ENCODE peak calls at places on chromosomes 11 and 22, in five cellular contexts. One of them, this sample, is unnamed.

GRCh38 chr11:13007702-13008435 is 1.2 kb upstream of the RASSF10 start:
- DNase-seq in body of pancreas: peak; percentile 35
- DNase-seq in non-pigmented ciliary epithelial cell: no peak
- DNase-seq in HTR-8/SVneo: no peak
- DNase-seq in stimulated activated CD4-positive, alpha-beta T cell treated with anti-CD3 and anti-CD28 coated beads, Interleukin-4, amount 100 ng/mL, for 24 hours: no peak
- DNase-seq in this sample: no peak

GRCh38 chr11:116519499-116519898 is 253.3 kb downstream of the BUD13 start:
- DNase-seq in body of pancreas: no peak
- DNase-seq in non-pigmented ciliary epithelial cell: no peak
- DNase-seq in HTR-8/SVneo: no peak
- DNase-seq in stimulated activated CD4-positive, alpha-beta T cell treated with anti-CD3 and anti-CD28 coated beads, Interleukin-4, amount 100 ng/mL, for 24 hours: no peak
- DNase-seq in this sample: no peak

GRCh38 chr11:128407962-128408361 is 179.4 kb downstream of the ETS1 start:
- DNase-seq in body of pancreas: no peak
- DNase-seq in non-pigmented ciliary epithelial cell: peak; percentile 45
- DNase-seq in HTR-8/SVneo: no peak
- DNase-seq in stimulated activated CD4-positive, alpha-beta T cell treated with anti-CD3 and anti-CD28 coated beads, Interleukin-4, amount 100 ng/mL, for 24 hours: no peak
- DNase-seq in this sample: no peak

GRCh38 chr11:116328851-116329250 is 443.9 kb downstream of the BUD13 start:
- DNase-seq in body of pancreas: no peak
- DNase-seq in non-pigmented ciliary epithelial cell: no peak
- DNase-seq in HTR-8/SVneo: no peak
- DNase-seq in stimulated activated CD4-positive, alpha-beta T cell treated with anti-CD3 and anti-CD28 coated beads, Interleukin-4, amount 100 ng/mL, for 24 hours: no peak
- DNase-seq in this sample: no peak

GRCh38 chr22:49884503-49885260 is 31.0 kb downstream of the ZBED4 start:
- DNase-seq in body of pancreas: no peak
- DNase-seq in non-pigmented ciliary epithelial cell: no peak
- DNase-seq in HTR-8/SVneo: no peak
- DNase-seq in stimulated activated CD4-positive, alpha-beta T cell treated with anti-CD3 and anti-CD28 coated beads, Interleukin-4, amount 100 ng/mL, for 24 hours: no peak
- DNase-seq in this sample: no peak

GRCh38 chr11:12727556-12728070 is 53.4 kb downstream of the TEAD1 start:
- DNase-seq in body of pancreas: no peak
- DNase-seq in non-pigmented ciliary epithelial cell: peak; percentile 48
- DNase-seq in HTR-8/SVneo: no peak
- DNase-seq in stimulated activated CD4-positive, alpha-beta T cell treated with anti-CD3 and anti-CD28 coated beads, Interleukin-4, amount 100 ng/mL, for 24 hours: no peak
- DNase-seq in this sample: no peak

GRCh38 chr11:66820921-66821320 is 22.3 kb upstream of the RCE1 start:
- DNase-seq in body of pancreas: no peak
- DNase-seq in non-pigmented ciliary epithelial cell: no peak
- DNase-seq in HTR-8/SVneo: no peak
- DNase-seq in stimulated activated CD4-positive, alpha-beta T cell treated with anti-CD3 and anti-CD28 coated beads, Interleukin-4, amount 100 ng/mL, for 24 hours: no peak
- DNase-seq in this sample: no peak

GRCh38 chr11:125902927-125903752 is at the start of gene PUS3:
- DNase-seq in body of pancreas: peak; percentile 93
- DNase-seq in non-pigmented ciliary epithelial cell: no peak
- DNase-seq in HTR-8/SVneo: peak; percentile 84
- DNase-seq in stimulated activated CD4-positive, alpha-beta T cell treated with anti-CD3 and anti-CD28 coated beads, Interleukin-4, amount 100 ng/mL, for 24 hours: peak; percentile 91
- DNase-seq in this sample: no peak

GRCh38 chr11:9758676-9759518 is 95.0 kb downstream of the SWAP70 start:
- DNase-seq in body of pancreas: peak; percentile 78
- DNase-seq in non-pigmented ciliary epithelial cell: no peak
- DNase-seq in HTR-8/SVneo: peak; percentile 74
- DNase-seq in stimulated activated CD4-positive, alpha-beta T cell treated with anti-CD3 and anti-CD28 coated beads, Interleukin-4, amount 100 ng/mL, for 24 hours: peak; percentile 58
- DNase-seq in this sample: no peak

GRCh38 chr22:47618611-47619010 is 856.2 kb downstream of the TBC1D22A start:
- DNase-seq in body of pancreas: no peak
- DNase-seq in non-pigmented ciliary epithelial cell: no peak
- DNase-seq in HTR-8/SVneo: no peak
- DNase-seq in stimulated activated CD4-positive, alpha-beta T cell treated with anti-CD3 and anti-CD28 coated beads, Interleukin-4, amount 100 ng/mL, for 24 hours: no peak
- DNase-seq in this sample: no peak

GRCh38 chr11:104663190-104664140 is 234.8 kb downstream of the CASP12 start:
- DNase-seq in body of pancreas: no peak
- DNase-seq in non-pigmented ciliary epithelial cell: no peak
- DNase-seq in HTR-8/SVneo: no peak
- DNase-seq in stimulated activated CD4-positive, alpha-beta T cell treated with anti-CD3 and anti-CD28 coated beads, Interleukin-4, amount 100 ng/mL, for 24 hours: no peak
- DNase-seq in this sample: no peak

GRCh38 chr11:304915-305833 is 2.4 kb upstream of the IFITM2 start:
- DNase-seq in body of pancreas: peak; percentile 74
- DNase-seq in non-pigmented ciliary epithelial cell: no peak
- DNase-seq in HTR-8/SVneo: peak; percentile 74
- DNase-seq in stimulated activated CD4-positive, alpha-beta T cell treated with anti-CD3 and anti-CD28 coated beads, Interleukin-4, amount 100 ng/mL, for 24 hours: peak; percentile 62
- DNase-seq in this sample: no peak

GRCh38 chr11:8699903-8700302 is 17.3 kb downstream of the RPL27A start:
- DNase-seq in body of pancreas: peak; percentile 67
- DNase-seq in non-pigmented ciliary epithelial cell: no peak
- DNase-seq in HTR-8/SVneo: no peak
- DNase-seq in stimulated activated CD4-positive, alpha-beta T cell treated with anti-CD3 and anti-CD28 coated beads, Interleukin-4, amount 100 ng/mL, for 24 hours: no peak
- DNase-seq in this sample: no peak

GRCh38 chr11:120137187-120137610 is 714 bp downstream of the TRIM29 start:
- DNase-seq in body of pancreas: peak; percentile 6
- DNase-seq in non-pigmented ciliary epithelial cell: no peak
- DNase-seq in HTR-8/SVneo: no peak
- DNase-seq in stimulated activated CD4-positive, alpha-beta T cell treated with anti-CD3 and anti-CD28 coated beads, Interleukin-4, amount 100 ng/mL, for 24 hours: peak; percentile 2
- DNase-seq in this sample: no peak

GRCh38 chr11:63765688-63766241 is 2.8 kb downstream of the ZFTA start:
- DNase-seq in body of pancreas: peak; percentile 15
- DNase-seq in non-pigmented ciliary epithelial cell: no peak
- DNase-seq in HTR-8/SVneo: no peak
- DNase-seq in stimulated activated CD4-positive, alpha-beta T cell treated with anti-CD3 and anti-CD28 coated beads, Interleukin-4, amount 100 ng/mL, for 24 hours: no peak
- DNase-seq in this sample: no peak

GRCh38 chr22:37604875-37605274 is 3.8 kb upstream of the GGA1 start:
- DNase-seq in body of pancreas: no peak
- DNase-seq in non-pigmented ciliary epithelial cell: no peak
- DNase-seq in HTR-8/SVneo: no peak
- DNase-seq in stimulated activated CD4-positive, alpha-beta T cell treated with anti-CD3 and anti-CD28 coated beads, Interleukin-4, amount 100 ng/mL, for 24 hours: peak; percentile 38
- DNase-seq in this sample: no peak

GRCh38 chr22:42065408-42066132 is 5.0 kb downstream of the NAGA start:
- DNase-seq in body of pancreas: no peak
- DNase-seq in non-pigmented ciliary epithelial cell: no peak
- DNase-seq in HTR-8/SVneo: no peak
- DNase-seq in stimulated activated CD4-positive, alpha-beta T cell treated with anti-CD3 and anti-CD28 coated beads, Interleukin-4, amount 100 ng/mL, for 24 hours: no peak
- DNase-seq in this sample: no peak

GRCh38 chr22:49768511-49768910 is 59.2 kb downstream of the BRD1 start:
- DNase-seq in body of pancreas: no peak
- DNase-seq in non-pigmented ciliary epithelial cell: no peak
- DNase-seq in HTR-8/SVneo: no peak
- DNase-seq in stimulated activated CD4-positive, alpha-beta T cell treated with anti-CD3 and anti-CD28 coated beads, Interleukin-4, amount 100 ng/mL, for 24 hours: no peak
- DNase-seq in this sample: no peak

GRCh38 chr11:406796-407650 is 7.8 kb downstream of the SIGIRR start:
- DNase-seq in body of pancreas: peak; percentile 80
- DNase-seq in non-pigmented ciliary epithelial cell: no peak
- DNase-seq in HTR-8/SVneo: peak; percentile 48
- DNase-seq in stimulated activated CD4-positive, alpha-beta T cell treated with anti-CD3 and anti-CD28 coated beads, Interleukin-4, amount 100 ng/mL, for 24 hours: peak; percentile 88
- DNase-seq in this sample: peak; percentile 48

GRCh38 chr11:95563173-95563572 is 226.4 kb downstream of the FAM76B start:
- DNase-seq in body of pancreas: no peak
- DNase-seq in non-pigmented ciliary epithelial cell: no peak
- DNase-seq in HTR-8/SVneo: no peak
- DNase-seq in stimulated activated CD4-positive, alpha-beta T cell treated with anti-CD3 and anti-CD28 coated beads, Interleukin-4, amount 100 ng/mL, for 24 hours: no peak
- DNase-seq in this sample: no peak

GRCh38 chr11:120465921-120466534 is 45.5 kb upstream of the GRIK4 start:
- DNase-seq in body of pancreas: no peak
- DNase-seq in non-pigmented ciliary epithelial cell: no peak
- DNase-seq in HTR-8/SVneo: no peak
- DNase-seq in stimulated activated CD4-positive, alpha-beta T cell treated with anti-CD3 and anti-CD28 coated beads, Interleukin-4, amount 100 ng/mL, for 24 hours: no peak
- DNase-seq in this sample: no peak

GRCh38 chr11:117273550-117274289 is 17.4 kb upstream of the BACE1-AS start:
- DNase-seq in body of pancreas: no peak
- DNase-seq in non-pigmented ciliary epithelial cell: peak; percentile 55
- DNase-seq in HTR-8/SVneo: peak; percentile 69
- DNase-seq in stimulated activated CD4-positive, alpha-beta T cell treated with anti-CD3 and anti-CD28 coated beads, Interleukin-4, amount 100 ng/mL, for 24 hours: no peak
- DNase-seq in this sample: no peak

GRCh38 chr11:65435981-65436411 is 13.4 kb downstream of the NEAT1 start:
- DNase-seq in body of pancreas: peak; percentile 57
- DNase-seq in non-pigmented ciliary epithelial cell: no peak
- DNase-seq in HTR-8/SVneo: no peak
- DNase-seq in stimulated activated CD4-positive, alpha-beta T cell treated with anti-CD3 and anti-CD28 coated beads, Interleukin-4, amount 100 ng/mL, for 24 hours: no peak
- DNase-seq in this sample: no peak

GRCh38 chr22:33188316-33188715 is 130.1 kb upstream of the SYN3 start:
- DNase-seq in body of pancreas: no peak
- DNase-seq in non-pigmented ciliary epithelial cell: no peak
- DNase-seq in HTR-8/SVneo: no peak
- DNase-seq in stimulated activated CD4-positive, alpha-beta T cell treated with anti-CD3 and anti-CD28 coated beads, Interleukin-4, amount 100 ng/mL, for 24 hours: no peak
- DNase-seq in this sample: no peak

GRCh38 chr11:69538840-69539239 is 57.4 kb downstream of the LINC01488 start:
- DNase-seq in body of pancreas: peak; percentile 23
- DNase-seq in non-pigmented ciliary epithelial cell: no peak
- DNase-seq in HTR-8/SVneo: no peak
- DNase-seq in stimulated activated CD4-positive, alpha-beta T cell treated with anti-CD3 and anti-CD28 coated beads, Interleukin-4, amount 100 ng/mL, for 24 hours: no peak
- DNase-seq in this sample: no peak

GRCh38 chr11:91299980-91300379 is 924.6 kb upstream of the FAT3 start:
- DNase-seq in body of pancreas: no peak
- DNase-seq in non-pigmented ciliary epithelial cell: peak; percentile 30
- DNase-seq in HTR-8/SVneo: peak; percentile 21
- DNase-seq in stimulated activated CD4-positive, alpha-beta T cell treated with anti-CD3 and anti-CD28 coated beads, Interleukin-4, amount 100 ng/mL, for 24 hours: no peak
- DNase-seq in this sample: no peak

GRCh38 chr11:103483996-103484395 is 374.8 kb downstream of the DYNC2H1 start:
- DNase-seq in body of pancreas: no peak
- DNase-seq in non-pigmented ciliary epithelial cell: no peak
- DNase-seq in HTR-8/SVneo: no peak
- DNase-seq in stimulated activated CD4-positive, alpha-beta T cell treated with anti-CD3 and anti-CD28 coated beads, Interleukin-4, amount 100 ng/mL, for 24 hours: no peak
- DNase-seq in this sample: no peak

GRCh38 chr11:61052182-61052972 is 49.9 kb upstream of the CD5 start:
- DNase-seq in body of pancreas: no peak
- DNase-seq in non-pigmented ciliary epithelial cell: no peak
- DNase-seq in HTR-8/SVneo: no peak
- DNase-seq in stimulated activated CD4-positive, alpha-beta T cell treated with anti-CD3 and anti-CD28 coated beads, Interleukin-4, amount 100 ng/mL, for 24 hours: no peak
- DNase-seq in this sample: no peak

GRCh38 chr11:126163074-126163700 is 48.3 kb downstream of the RPUSD4 start:
- DNase-seq in body of pancreas: no peak
- DNase-seq in non-pigmented ciliary epithelial cell: peak; percentile 17
- DNase-seq in HTR-8/SVneo: peak; percentile 92
- DNase-seq in stimulated activated CD4-positive, alpha-beta T cell treated with anti-CD3 and anti-CD28 coated beads, Interleukin-4, amount 100 ng/mL, for 24 hours: no peak
- DNase-seq in this sample: peak; percentile 1

This sample was measured in keratinocyte.